ENCODE peak calls at places on chromosomes 12 and 14, in six cellular contexts. X is neuronal stem cell, F is IMR-90, M is H9, V is mesendoderm, E is H1. N is an unnamed sample.

GRCh38 chr14:85252011-85252410 is 277.9 kb upstream of the FLRT2 start:
- DNase-seq in M (no peak), V (no peak), E (no peak), F (peak; percentile 65), X (no peak), N (no peak)

GRCh38 chr12:57722716-57723629 is 15.6 kb downstream of the AGAP2 start:
- DNase-seq in X (no peak), V (no peak), E (no peak), F (no peak), M (no peak), N (no peak)

GRCh38 chr12:6767592-6768384 is 1.6 kb downstream of the PTMS start:
- DNase-seq in X (no peak), F (peak; percentile 33), E (no peak), V (no peak), M (no peak), N (peak; percentile 63)

GRCh38 chr12:64187370-64187769 is 34.7 kb downstream of the KICS2 start:
- DNase-seq in V (no peak), F (peak; percentile 74), M (no peak), X (no peak), E (no peak), N (peak; percentile 63)

GRCh38 chr14:77116194-77116817 is 18.2 kb downstream of the CIPC start:
- DNase-seq in X (no peak), V (no peak), F (no peak), M (no peak), E (no peak), N (no peak)

GRCh38 chr14:32015166-32015565 is 61.9 kb upstream of the ARHGAP5 start:
- DNase-seq in X (no peak), F (no peak), V (no peak), M (no peak), E (no peak), N (no peak)

GRCh38 chr12:51005671-51006070 is 20.5 kb downstream of the SLC11A2 start:
- DNase-seq in M (peak; percentile 50), E (no peak), X (no peak), V (peak; percentile 85), F (no peak), N (no peak)

GRCh38 chr12:31204995-31205582 is 120.9 kb downstream of the SINHCAF start:
- DNase-seq in V (no peak), X (no peak), E (no peak), M (no peak), F (peak; percentile 49), N (peak; percentile 62)

GRCh38 chr12:123363743-123364531 is 710 bp downstream of the SBNO1 start:
- DNase-seq in F (no peak), X (peak; percentile 63), M (peak; percentile 39), V (peak; percentile 44), E (no peak), N (no peak)
- H2BK15ac ChIP-seq in F (no peak overlapping the region), X (peak overlapping the region; percentile 38), M (no peak overlapping the region), V (no peak overlapping the region), E (no peak overlapping the region), N (peak overlapping the region; percentile 52)

GRCh38 chr14:61712137-61712536 is 16.8 kb downstream of the HIF1A start:
- DNase-seq in X (no peak), V (no peak), F (no peak), M (no peak), E (no peak), N (no peak)
- H3K23ac ChIP-seq in X (no peak overlapping the region), V (no peak overlapping the region), F (peak overlapping the region; percentile 70), M (no peak overlapping the region), E (no peak overlapping the region), N (no peak overlapping the region)

GRCh38 chr14:87139299-87139698 is 853.7 kb downstream of the GALC start:
- DNase-seq in M (no peak), E (no peak), X (no peak), F (peak; percentile 46), V (no peak), N (no peak)
- H2BK15ac ChIP-seq in M (no peak overlapping the region), E (no peak overlapping the region), X (no peak overlapping the region), F (no peak overlapping the region), V (no peak overlapping the region), N (no peak overlapping the region)

GRCh38 chr12:91173139-91173538 is 9.5 kb downstream of the DCN start:
- DNase-seq in V (no peak), M (no peak), X (no peak), E (no peak), F (no peak), N (no peak)
- H3K23ac ChIP-seq in V (no peak overlapping the region), M (no peak overlapping the region), X (no peak overlapping the region), E (no peak overlapping the region), F (peak overlapping the region; percentile 21), N (no peak overlapping the region)

N was measured in mesenchymal stem cell.